ENCODE peak calls at places on chromosome 10, in ten cellular contexts. One of them, this sample, is unnamed.
A peak's percentile ranks its signal among the peaks of the same experiment; 100 is the strongest.

GRCh38 chr10:98289802-98290209 is 21.8 kb upstream of the LOXL4 start:
- DNase-seq in GM23248: no peak
- DNase-seq in renal cortical epithelial cell: no peak
- DNase-seq in caudate nucleus: no peak
- DNase-seq in substantia nigra: no peak
- DNase-seq in germinal center: no peak
- DNase-seq in psoas muscle: no peak
- DNase-seq in stimulated activated naive CD8-positive, alpha-beta T cell treated with anti-CD3 and anti-CD28 coated beads, Interleukin-15, amount 100 ng/mL, for 72 hours: no peak
- DNase-seq in IMR-90: no peak
- DNase-seq in nephron progenitor cell: no peak
- DNase-seq in this sample: no peak

GRCh38 chr10:3897156-3897555 is 112.1 kb upstream of the KLF6 start:
- DNase-seq in germinal center: no peak
- DNase-seq in IMR-90: peak; percentile 84
- DNase-seq in substantia nigra: no peak
- DNase-seq in renal cortical epithelial cell: no peak
- DNase-seq in stimulated activated naive CD8-positive, alpha-beta T cell treated with anti-CD3 and anti-CD28 coated beads, Interleukin-15, amount 100 ng/mL, for 72 hours: no peak
- DNase-seq in psoas muscle: no peak
- DNase-seq in nephron progenitor cell: no peak
- DNase-seq in GM23248: peak; percentile 85
- DNase-seq in caudate nucleus: no peak
- DNase-seq in this sample: no peak

GRCh38 chr10:97196213-97197029 is 10.7 kb upstream of the SLIT1 start:
- DNase-seq in germinal center: peak; percentile 78
- DNase-seq in stimulated activated naive CD8-positive, alpha-beta T cell treated with anti-CD3 and anti-CD28 coated beads, Interleukin-15, amount 100 ng/mL, for 72 hours: peak; percentile 70
- DNase-seq in GM23248: peak; percentile 80
- DNase-seq in caudate nucleus: no peak
- DNase-seq in renal cortical epithelial cell: peak; percentile 52
- DNase-seq in nephron progenitor cell: peak; percentile 82
- DNase-seq in IMR-90: peak; percentile 43
- DNase-seq in psoas muscle: peak; percentile 50
- DNase-seq in substantia nigra: peak; percentile 14
- DNase-seq in this sample: peak; percentile 40

GRCh38 chr10:129707406-129708388 is 240.7 kb downstream of the MGMT start:
- DNase-seq in substantia nigra: no peak
- DNase-seq in renal cortical epithelial cell: peak; percentile 4
- DNase-seq in nephron progenitor cell: no peak
- DNase-seq in psoas muscle: no peak
- DNase-seq in GM23248: no peak
- DNase-seq in stimulated activated naive CD8-positive, alpha-beta T cell treated with anti-CD3 and anti-CD28 coated beads, Interleukin-15, amount 100 ng/mL, for 72 hours: no peak
- DNase-seq in germinal center: no peak
- DNase-seq in caudate nucleus: no peak
- DNase-seq in IMR-90: peak; percentile 56
- DNase-seq in this sample: peak; percentile 35

GRCh38 chr10:123621910-123622309 is 44.2 kb upstream of the GPR26 start:
- DNase-seq in IMR-90: no peak
- DNase-seq in GM23248: peak; percentile 42
- DNase-seq in nephron progenitor cell: no peak
- DNase-seq in caudate nucleus: no peak
- DNase-seq in psoas muscle: no peak
- DNase-seq in germinal center: no peak
- DNase-seq in substantia nigra: no peak
- DNase-seq in stimulated activated naive CD8-positive, alpha-beta T cell treated with anti-CD3 and anti-CD28 coated beads, Interleukin-15, amount 100 ng/mL, for 72 hours: no peak
- DNase-seq in renal cortical epithelial cell: no peak
- DNase-seq in this sample: no peak

GRCh38 chr10:11810313-11810766 is 12.8 kb upstream of the PROSER2 start:
- DNase-seq in caudate nucleus: no peak
- DNase-seq in psoas muscle: no peak
- DNase-seq in germinal center: no peak
- DNase-seq in IMR-90: peak; percentile 52
- DNase-seq in nephron progenitor cell: no peak
- DNase-seq in GM23248: no peak
- DNase-seq in stimulated activated naive CD8-positive, alpha-beta T cell treated with anti-CD3 and anti-CD28 coated beads, Interleukin-15, amount 100 ng/mL, for 72 hours: no peak
- DNase-seq in substantia nigra: no peak
- DNase-seq in renal cortical epithelial cell: peak; percentile 66
- DNase-seq in this sample: no peak

GRCh38 chr10:119431034-119431767 is 111.3 kb downstream of the RGS10 start:
- DNase-seq in renal cortical epithelial cell: no peak
- DNase-seq in nephron progenitor cell: no peak
- DNase-seq in caudate nucleus: no peak
- DNase-seq in IMR-90: no peak
- DNase-seq in substantia nigra: no peak
- DNase-seq in psoas muscle: no peak
- DNase-seq in stimulated activated naive CD8-positive, alpha-beta T cell treated with anti-CD3 and anti-CD28 coated beads, Interleukin-15, amount 100 ng/mL, for 72 hours: no peak
- DNase-seq in germinal center: no peak
- DNase-seq in GM23248: no peak
- DNase-seq in this sample: no peak

GRCh38 chr10:13820119-13820518 is 233.4 kb downstream of the PRPF18 start:
- DNase-seq in nephron progenitor cell: no peak
- DNase-seq in renal cortical epithelial cell: no peak
- DNase-seq in germinal center: no peak
- DNase-seq in psoas muscle: no peak
- DNase-seq in substantia nigra: no peak
- DNase-seq in IMR-90: no peak
- DNase-seq in caudate nucleus: no peak
- DNase-seq in GM23248: no peak
- DNase-seq in stimulated activated naive CD8-positive, alpha-beta T cell treated with anti-CD3 and anti-CD28 coated beads, Interleukin-15, amount 100 ng/mL, for 72 hours: peak; percentile 7
- DNase-seq in this sample: no peak

GRCh38 chr10:26721561-26721960 is 24.1 kb downstream of the PDSS1 start:
- DNase-seq in stimulated activated naive CD8-positive, alpha-beta T cell treated with anti-CD3 and anti-CD28 coated beads, Interleukin-15, amount 100 ng/mL, for 72 hours: no peak
- DNase-seq in substantia nigra: no peak
- DNase-seq in renal cortical epithelial cell: no peak
- DNase-seq in GM23248: no peak
- DNase-seq in nephron progenitor cell: no peak
- DNase-seq in IMR-90: no peak
- DNase-seq in caudate nucleus: no peak
- DNase-seq in germinal center: no peak
- DNase-seq in psoas muscle: no peak
- DNase-seq in this sample: no peak

GRCh38 chr10:76582536-76582935 is 1055.1 kb downstream of the KCNMA1 start:
- DNase-seq in nephron progenitor cell: no peak
- DNase-seq in germinal center: no peak
- DNase-seq in GM23248: peak; percentile 20
- DNase-seq in caudate nucleus: no peak
- DNase-seq in psoas muscle: no peak
- DNase-seq in substantia nigra: no peak
- DNase-seq in stimulated activated naive CD8-positive, alpha-beta T cell treated with anti-CD3 and anti-CD28 coated beads, Interleukin-15, amount 100 ng/mL, for 72 hours: no peak
- DNase-seq in renal cortical epithelial cell: no peak
- DNase-seq in IMR-90: peak; percentile 65
- DNase-seq in this sample: no peak

GRCh38 chr10:118511720-118512119 is 83.7 kb downstream of the PRLHR start:
- DNase-seq in caudate nucleus: no peak
- DNase-seq in renal cortical epithelial cell: no peak
- DNase-seq in germinal center: no peak
- DNase-seq in IMR-90: no peak
- DNase-seq in psoas muscle: no peak
- DNase-seq in GM23248: no peak
- DNase-seq in nephron progenitor cell: no peak
- DNase-seq in stimulated activated naive CD8-positive, alpha-beta T cell treated with anti-CD3 and anti-CD28 coated beads, Interleukin-15, amount 100 ng/mL, for 72 hours: no peak
- DNase-seq in substantia nigra: no peak
- DNase-seq in this sample: no peak

GRCh38 chr10:62087341-62087740 is 181.3 kb downstream of the RTKN2 start:
- DNase-seq in nephron progenitor cell: no peak
- DNase-seq in germinal center: no peak
- DNase-seq in substantia nigra: no peak
- DNase-seq in stimulated activated naive CD8-positive, alpha-beta T cell treated with anti-CD3 and anti-CD28 coated beads, Interleukin-15, amount 100 ng/mL, for 72 hours: no peak
- DNase-seq in IMR-90: no peak
- DNase-seq in caudate nucleus: no peak
- DNase-seq in GM23248: peak; percentile 43
- DNase-seq in renal cortical epithelial cell: no peak
- DNase-seq in psoas muscle: no peak
- DNase-seq in this sample: no peak

GRCh38 chr10:75643944-75644820 is 212.8 kb downstream of the LRMDA start:
- DNase-seq in GM23248: no peak
- DNase-seq in caudate nucleus: no peak
- DNase-seq in stimulated activated naive CD8-positive, alpha-beta T cell treated with anti-CD3 and anti-CD28 coated beads, Interleukin-15, amount 100 ng/mL, for 72 hours: no peak
- DNase-seq in substantia nigra: no peak
- DNase-seq in renal cortical epithelial cell: no peak
- DNase-seq in IMR-90: no peak
- DNase-seq in psoas muscle: no peak
- DNase-seq in nephron progenitor cell: no peak
- DNase-seq in germinal center: no peak
- DNase-seq in this sample: no peak

GRCh38 chr10:100128951-100129350 is 47.3 kb upstream of the CPN1 start:
- DNase-seq in psoas muscle: no peak
- DNase-seq in germinal center: no peak
- DNase-seq in substantia nigra: no peak
- DNase-seq in stimulated activated naive CD8-positive, alpha-beta T cell treated with anti-CD3 and anti-CD28 coated beads, Interleukin-15, amount 100 ng/mL, for 72 hours: no peak
- DNase-seq in GM23248: no peak
- DNase-seq in renal cortical epithelial cell: no peak
- DNase-seq in caudate nucleus: no peak
- DNase-seq in IMR-90: no peak
- DNase-seq in nephron progenitor cell: no peak
- DNase-seq in this sample: no peak

GRCh38 chr10:88467835-88468485 is 115.2 kb downstream of the RNLS start:
- DNase-seq in nephron progenitor cell: no peak
- DNase-seq in stimulated activated naive CD8-positive, alpha-beta T cell treated with anti-CD3 and anti-CD28 coated beads, Interleukin-15, amount 100 ng/mL, for 72 hours: no peak
- DNase-seq in caudate nucleus: no peak
- DNase-seq in substantia nigra: no peak
- DNase-seq in psoas muscle: no peak
- DNase-seq in renal cortical epithelial cell: no peak
- DNase-seq in germinal center: no peak
- DNase-seq in GM23248: peak; percentile 13
- DNase-seq in IMR-90: peak; percentile 12
- DNase-seq in this sample: no peak

GRCh38 chr10:44575601-44576380 is 190.9 kb upstream of the CXCL12 start:
- DNase-seq in GM23248: no peak
- DNase-seq in germinal center: no peak
- DNase-seq in psoas muscle: no peak
- DNase-seq in nephron progenitor cell: no peak
- DNase-seq in renal cortical epithelial cell: no peak
- DNase-seq in substantia nigra: no peak
- DNase-seq in caudate nucleus: no peak
- DNase-seq in stimulated activated naive CD8-positive, alpha-beta T cell treated with anti-CD3 and anti-CD28 coated beads, Interleukin-15, amount 100 ng/mL, for 72 hours: no peak
- DNase-seq in IMR-90: no peak
- DNase-seq in this sample: no peak

GRCh38 chr10:103765981-103766380 is 89.4 kb downstream of the SH3PXD2A start:
- DNase-seq in IMR-90: peak; percentile 12
- DNase-seq in renal cortical epithelial cell: peak; percentile 67
- DNase-seq in caudate nucleus: no peak
- DNase-seq in psoas muscle: no peak
- DNase-seq in substantia nigra: no peak
- DNase-seq in germinal center: no peak
- DNase-seq in GM23248: no peak
- DNase-seq in nephron progenitor cell: no peak
- DNase-seq in stimulated activated naive CD8-positive, alpha-beta T cell treated with anti-CD3 and anti-CD28 coated beads, Interleukin-15, amount 100 ng/mL, for 72 hours: peak; percentile 58
- DNase-seq in this sample: no peak

GRCh38 chr10:74223755-74224530 is 72.9 kb downstream of the ADK start:
- DNase-seq in renal cortical epithelial cell: peak; percentile 95
- DNase-seq in psoas muscle: no peak
- DNase-seq in substantia nigra: no peak
- DNase-seq in IMR-90: peak; percentile 58
- DNase-seq in caudate nucleus: no peak
- DNase-seq in germinal center: no peak
- DNase-seq in stimulated activated naive CD8-positive, alpha-beta T cell treated with anti-CD3 and anti-CD28 coated beads, Interleukin-15, amount 100 ng/mL, for 72 hours: no peak
- DNase-seq in GM23248: peak; percentile 72
- DNase-seq in nephron progenitor cell: no peak
- DNase-seq in this sample: no peak

GRCh38 chr10:124737221-124737620 is 7.0 kb downstream of the FAM53B start:
- DNase-seq in psoas muscle: no peak
- DNase-seq in caudate nucleus: no peak
- DNase-seq in stimulated activated naive CD8-positive, alpha-beta T cell treated with anti-CD3 and anti-CD28 coated beads, Interleukin-15, amount 100 ng/mL, for 72 hours: no peak
- DNase-seq in nephron progenitor cell: no peak
- DNase-seq in GM23248: no peak
- DNase-seq in renal cortical epithelial cell: no peak
- DNase-seq in IMR-90: no peak
- DNase-seq in substantia nigra: no peak
- DNase-seq in germinal center: no peak
- DNase-seq in this sample: no peak

GRCh38 chr10:114244126-114244525 is 5.1 kb downstream of the VWA2 start:
- DNase-seq in IMR-90: no peak
- DNase-seq in GM23248: no peak
- DNase-seq in caudate nucleus: no peak
- DNase-seq in nephron progenitor cell: no peak
- DNase-seq in renal cortical epithelial cell: no peak
- DNase-seq in germinal center: no peak
- DNase-seq in substantia nigra: no peak
- DNase-seq in stimulated activated naive CD8-positive, alpha-beta T cell treated with anti-CD3 and anti-CD28 coated beads, Interleukin-15, amount 100 ng/mL, for 72 hours: no peak
- DNase-seq in psoas muscle: no peak
- DNase-seq in this sample: no peak

GRCh38 chr10:97827778-97828291 is 21.8 kb upstream of the GOLGA7B start:
- DNase-seq in nephron progenitor cell: no peak
- DNase-seq in caudate nucleus: no peak
- DNase-seq in stimulated activated naive CD8-positive, alpha-beta T cell treated with anti-CD3 and anti-CD28 coated beads, Interleukin-15, amount 100 ng/mL, for 72 hours: no peak
- DNase-seq in renal cortical epithelial cell: no peak
- DNase-seq in psoas muscle: no peak
- DNase-seq in GM23248: peak; percentile 56
- DNase-seq in substantia nigra: no peak
- DNase-seq in IMR-90: no peak
- DNase-seq in germinal center: no peak
- DNase-seq in this sample: no peak

GRCh38 chr10:104678658-104679057 is 37.6 kb downstream of the SORCS3 start:
- DNase-seq in psoas muscle: no peak
- DNase-seq in renal cortical epithelial cell: no peak
- DNase-seq in stimulated activated naive CD8-positive, alpha-beta T cell treated with anti-CD3 and anti-CD28 coated beads, Interleukin-15, amount 100 ng/mL, for 72 hours: no peak
- DNase-seq in GM23248: no peak
- DNase-seq in substantia nigra: no peak
- DNase-seq in germinal center: no peak
- DNase-seq in IMR-90: no peak
- DNase-seq in caudate nucleus: no peak
- DNase-seq in nephron progenitor cell: no peak
- DNase-seq in this sample: no peak

GRCh38 chr10:80382989-80383388 is 25.4 kb upstream of the PRXL2A start:
- DNase-seq in nephron progenitor cell: peak; percentile 39
- DNase-seq in psoas muscle: peak; percentile 22
- DNase-seq in renal cortical epithelial cell: peak; percentile 49
- DNase-seq in germinal center: peak; percentile 40
- DNase-seq in GM23248: peak; percentile 58
- DNase-seq in caudate nucleus: no peak
- DNase-seq in substantia nigra: no peak
- DNase-seq in IMR-90: peak; percentile 11
- DNase-seq in stimulated activated naive CD8-positive, alpha-beta T cell treated with anti-CD3 and anti-CD28 coated beads, Interleukin-15, amount 100 ng/mL, for 72 hours: peak; percentile 41
- DNase-seq in this sample: peak; percentile 31

GRCh38 chr10:125479059-125479458 is 203.9 kb downstream of the TEX36 start:
- DNase-seq in substantia nigra: no peak
- DNase-seq in caudate nucleus: no peak
- DNase-seq in GM23248: no peak
- DNase-seq in stimulated activated naive CD8-positive, alpha-beta T cell treated with anti-CD3 and anti-CD28 coated beads, Interleukin-15, amount 100 ng/mL, for 72 hours: no peak
- DNase-seq in germinal center: no peak
- DNase-seq in nephron progenitor cell: no peak
- DNase-seq in IMR-90: peak; percentile 4
- DNase-seq in psoas muscle: no peak
- DNase-seq in renal cortical epithelial cell: peak; percentile 79
- DNase-seq in this sample: no peak

GRCh38 chr10:16520900-16521299 is 779 bp downstream of the C1QL3 start:
- DNase-seq in substantia nigra: no peak
- DNase-seq in psoas muscle: no peak
- DNase-seq in GM23248: peak; percentile 55
- DNase-seq in germinal center: peak; percentile 14
- DNase-seq in caudate nucleus: no peak
- DNase-seq in renal cortical epithelial cell: no peak
- DNase-seq in IMR-90: peak; percentile 12
- DNase-seq in stimulated activated naive CD8-positive, alpha-beta T cell treated with anti-CD3 and anti-CD28 coated beads, Interleukin-15, amount 100 ng/mL, for 72 hours: peak; percentile 53
- DNase-seq in nephron progenitor cell: peak; percentile 57
- DNase-seq in this sample: no peak

GRCh38 chr10:35887686-35888085 is 245.6 kb upstream of the FZD8 start:
- DNase-seq in psoas muscle: no peak
- DNase-seq in substantia nigra: no peak
- DNase-seq in nephron progenitor cell: no peak
- DNase-seq in renal cortical epithelial cell: no peak
- DNase-seq in IMR-90: no peak
- DNase-seq in stimulated activated naive CD8-positive, alpha-beta T cell treated with anti-CD3 and anti-CD28 coated beads, Interleukin-15, amount 100 ng/mL, for 72 hours: no peak
- DNase-seq in caudate nucleus: no peak
- DNase-seq in germinal center: no peak
- DNase-seq in GM23248: no peak
- DNase-seq in this sample: no peak

GRCh38 chr10:5663692-5664427 is 2.5 kb downstream of the ASB13 start:
- DNase-seq in psoas muscle: no peak
- DNase-seq in caudate nucleus: no peak
- DNase-seq in IMR-90: no peak
- DNase-seq in stimulated activated naive CD8-positive, alpha-beta T cell treated with anti-CD3 and anti-CD28 coated beads, Interleukin-15, amount 100 ng/mL, for 72 hours: no peak
- DNase-seq in renal cortical epithelial cell: no peak
- DNase-seq in germinal center: no peak
- DNase-seq in nephron progenitor cell: peak; percentile 33
- DNase-seq in GM23248: no peak
- DNase-seq in substantia nigra: no peak
- DNase-seq in this sample: no peak

GRCh38 chr10:103498936-103499638 is 5.6 kb downstream of the NEURL1 start:
- DNase-seq in IMR-90: no peak
- DNase-seq in stimulated activated naive CD8-positive, alpha-beta T cell treated with anti-CD3 and anti-CD28 coated beads, Interleukin-15, amount 100 ng/mL, for 72 hours: no peak
- DNase-seq in germinal center: no peak
- DNase-seq in renal cortical epithelial cell: no peak
- DNase-seq in nephron progenitor cell: no peak
- DNase-seq in caudate nucleus: no peak
- DNase-seq in psoas muscle: no peak
- DNase-seq in GM23248: no peak
- DNase-seq in substantia nigra: no peak
- DNase-seq in this sample: no peak